ENCODE peak calls at places on chromosomes 4 and X, in nine cellular contexts. One of them, this sample, is unnamed.

GRCh38 chr4:48594185-48594584 is 104.1 kb downstream of the ZAR1 start:
- DNase-seq in neural progenitor cell: peak
- DNase-seq in MM.1S: no peak
- DNase-seq in OCI-LY7: no peak
- DNase-seq in SK-N-SH: no peak
- DNase-seq in hepatocyte: no peak
- DNase-seq in HCT116: no peak
- DNase-seq in GM23248: no peak
- DNase-seq in PC-3: no peak
- DNase-seq in this sample: peak

GRCh38 chr4:98430708-98431403 is 169.7 kb downstream of the RAP1GDS1 start:
- DNase-seq in SK-N-SH: no peak
- DNase-seq in HCT116: peak
- DNase-seq in OCI-LY7: no peak
- DNase-seq in hepatocyte: peak
- DNase-seq in PC-3: peak
- DNase-seq in neural progenitor cell: no peak
- DNase-seq in MM.1S: no peak
- DNase-seq in GM23248: peak
- DNase-seq in this sample: no peak

GRCh38 chrX:71178908-71179307 is 34.3 kb downstream of the NLGN3 start:
- DNase-seq in SK-N-SH: peak
- DNase-seq in GM23248: peak
- DNase-seq in hepatocyte: peak
- DNase-seq in neural progenitor cell: peak
- DNase-seq in OCI-LY7: peak
- DNase-seq in PC-3: peak
- DNase-seq in HCT116: peak
- DNase-seq in MM.1S: peak
- DNase-seq in this sample: peak

GRCh38 chr4:102343964-102344519 is 1.2 kb downstream of the SLC39A8 start:
- DNase-seq in HCT116: peak
- DNase-seq in OCI-LY7: peak
- DNase-seq in PC-3: peak
- DNase-seq in SK-N-SH: no peak
- DNase-seq in GM23248: no peak
- DNase-seq in neural progenitor cell: peak
- DNase-seq in MM.1S: peak
- DNase-seq in hepatocyte: peak
- DNase-seq in this sample: no peak

GRCh38 chrX:78650906-78651437 is 8.2 kb downstream of the RTL3 start:
- DNase-seq in neural progenitor cell: no peak
- DNase-seq in GM23248: peak
- DNase-seq in MM.1S: peak
- DNase-seq in hepatocyte: no peak
- DNase-seq in HCT116: no peak
- DNase-seq in PC-3: peak
- DNase-seq in OCI-LY7: no peak
- DNase-seq in SK-N-SH: no peak
- DNase-seq in this sample: peak

GRCh38 chrX:34655496-34656258 is 1.4 kb downstream of the TMEM47 start:
- DNase-seq in GM23248: peak
- DNase-seq in PC-3: no peak
- DNase-seq in OCI-LY7: no peak
- DNase-seq in SK-N-SH: no peak
- DNase-seq in hepatocyte: no peak
- DNase-seq in MM.1S: no peak
- DNase-seq in HCT116: no peak
- DNase-seq in neural progenitor cell: peak
- DNase-seq in this sample: peak

GRCh38 chrX:69016220-69016941 is 148.9 kb downstream of the PJA1 start:
- DNase-seq in neural progenitor cell: no peak
- DNase-seq in MM.1S: no peak
- DNase-seq in HCT116: no peak
- DNase-seq in PC-3: no peak
- DNase-seq in SK-N-SH: no peak
- DNase-seq in GM23248: no peak
- DNase-seq in hepatocyte: no peak
- DNase-seq in OCI-LY7: no peak
- DNase-seq in this sample: no peak

GRCh38 chr4:101274888-101275752 is 72.2 kb downstream of the PPP3CA start:
- DNase-seq in SK-N-SH: no peak
- DNase-seq in neural progenitor cell: no peak
- DNase-seq in MM.1S: no peak
- DNase-seq in GM23248: no peak
- DNase-seq in HCT116: no peak
- DNase-seq in PC-3: no peak
- DNase-seq in hepatocyte: no peak
- DNase-seq in OCI-LY7: no peak
- DNase-seq in this sample: no peak

GRCh38 chr4:153808175-153808574 is 19.3 kb upstream of the SFRP2 start:
- DNase-seq in OCI-LY7: no peak
- DNase-seq in MM.1S: no peak
- DNase-seq in SK-N-SH: no peak
- DNase-seq in neural progenitor cell: no peak
- DNase-seq in GM23248: no peak
- DNase-seq in hepatocyte: peak
- DNase-seq in HCT116: no peak
- DNase-seq in PC-3: peak
- DNase-seq in this sample: no peak

DNA sequence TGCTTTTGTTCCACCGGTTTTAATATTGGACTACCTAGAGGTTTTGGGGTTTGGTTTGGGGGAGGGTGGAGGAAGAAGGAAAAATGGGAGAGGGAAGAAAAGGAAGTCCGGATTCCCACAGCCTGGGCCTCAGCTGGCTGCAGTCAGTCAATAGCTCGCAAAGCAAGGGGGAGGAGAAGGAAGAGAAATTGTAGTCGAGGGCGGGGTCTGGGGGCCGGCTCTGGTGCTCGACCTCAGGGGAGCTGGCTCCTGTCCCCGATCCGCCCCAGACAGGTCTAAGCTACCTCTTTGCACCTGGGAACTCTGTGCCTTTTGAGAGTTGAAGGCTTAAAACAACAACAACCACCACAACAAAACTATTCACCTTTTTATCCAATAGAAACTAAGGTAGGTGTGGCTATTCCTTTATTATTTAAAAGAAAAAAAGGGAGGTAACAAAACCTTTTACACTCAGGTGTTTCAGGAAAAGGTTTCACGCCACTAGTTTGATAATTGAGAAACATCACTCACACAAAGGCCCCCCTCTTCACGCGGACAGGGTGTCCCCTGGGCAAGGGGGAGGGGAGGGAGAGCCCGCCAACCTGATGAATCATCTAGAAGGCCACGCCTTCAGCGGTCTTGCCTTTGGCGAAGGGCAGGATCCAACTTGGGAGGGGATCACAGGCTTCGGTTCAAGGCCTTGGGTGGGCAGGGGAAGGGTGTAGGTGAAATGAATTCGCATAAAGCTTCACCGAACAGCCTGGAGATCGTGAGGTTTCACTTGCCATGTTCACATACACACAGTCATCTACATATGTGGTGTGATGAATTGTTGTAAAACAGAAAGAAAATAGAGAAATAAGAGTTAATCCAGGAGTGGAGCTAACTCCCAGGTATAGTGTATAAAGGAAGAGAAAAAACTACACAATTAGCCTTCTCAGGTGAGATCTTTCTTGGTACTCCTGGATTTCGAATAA is 1.7 kb upstream of the LNX1 start:
- DNase-seq in GM23248: no peak
- DNase-seq in SK-N-SH: no peak
- DNase-seq in HCT116: no peak
- DNase-seq in MM.1S: no peak
- DNase-seq in neural progenitor cell: peak
- DNase-seq in PC-3: no peak
- DNase-seq in OCI-LY7: no peak
- DNase-seq in hepatocyte: peak
- DNase-seq in this sample: peak
- H2AFZ ChIP-seq in GM23248: no peak
- H2AFZ ChIP-seq in SK-N-SH: no peak
- H2AFZ ChIP-seq in HCT116: peak
- H2AFZ ChIP-seq in MM.1S: no peak
- H2AFZ ChIP-seq in neural progenitor cell: peak
- H2AFZ ChIP-seq in PC-3: peak
- H2AFZ ChIP-seq in OCI-LY7: no peak
- H2AFZ ChIP-seq in hepatocyte: peak
- H2AFZ ChIP-seq in this sample: no peak

GRCh38 chr4:128384765-128385164 is 97.2 kb upstream of the PGRMC2 start:
- DNase-seq in MM.1S: no peak
- DNase-seq in GM23248: no peak
- DNase-seq in neural progenitor cell: no peak
- DNase-seq in PC-3: no peak
- DNase-seq in HCT116: no peak
- DNase-seq in SK-N-SH: no peak
- DNase-seq in hepatocyte: no peak
- DNase-seq in OCI-LY7: no peak
- DNase-seq in this sample: no peak

GRCh38 chr4:128379860-128380259 is 92.2 kb upstream of the PGRMC2 start:
- DNase-seq in neural progenitor cell: peak
- DNase-seq in MM.1S: peak
- DNase-seq in SK-N-SH: peak
- DNase-seq in GM23248: peak
- DNase-seq in OCI-LY7: peak
- DNase-seq in hepatocyte: peak
- DNase-seq in HCT116: no peak
- DNase-seq in PC-3: peak
- DNase-seq in this sample: peak

GRCh38 chr4:128380306-128380705 is 92.7 kb upstream of the PGRMC2 start:
- DNase-seq in GM23248: no peak
- DNase-seq in hepatocyte: no peak
- DNase-seq in PC-3: no peak
- DNase-seq in HCT116: no peak
- DNase-seq in OCI-LY7: no peak
- DNase-seq in MM.1S: no peak
- DNase-seq in SK-N-SH: no peak
- DNase-seq in neural progenitor cell: no peak
- DNase-seq in this sample: no peak

GRCh38 chr4:128384091-128384520 is 96.5 kb upstream of the PGRMC2 start:
- DNase-seq in hepatocyte: no peak
- DNase-seq in OCI-LY7: no peak
- DNase-seq in MM.1S: no peak
- DNase-seq in GM23248: peak
- DNase-seq in SK-N-SH: no peak
- DNase-seq in PC-3: no peak
- DNase-seq in neural progenitor cell: no peak
- DNase-seq in HCT116: no peak
- DNase-seq in this sample: no peak

DNA sequence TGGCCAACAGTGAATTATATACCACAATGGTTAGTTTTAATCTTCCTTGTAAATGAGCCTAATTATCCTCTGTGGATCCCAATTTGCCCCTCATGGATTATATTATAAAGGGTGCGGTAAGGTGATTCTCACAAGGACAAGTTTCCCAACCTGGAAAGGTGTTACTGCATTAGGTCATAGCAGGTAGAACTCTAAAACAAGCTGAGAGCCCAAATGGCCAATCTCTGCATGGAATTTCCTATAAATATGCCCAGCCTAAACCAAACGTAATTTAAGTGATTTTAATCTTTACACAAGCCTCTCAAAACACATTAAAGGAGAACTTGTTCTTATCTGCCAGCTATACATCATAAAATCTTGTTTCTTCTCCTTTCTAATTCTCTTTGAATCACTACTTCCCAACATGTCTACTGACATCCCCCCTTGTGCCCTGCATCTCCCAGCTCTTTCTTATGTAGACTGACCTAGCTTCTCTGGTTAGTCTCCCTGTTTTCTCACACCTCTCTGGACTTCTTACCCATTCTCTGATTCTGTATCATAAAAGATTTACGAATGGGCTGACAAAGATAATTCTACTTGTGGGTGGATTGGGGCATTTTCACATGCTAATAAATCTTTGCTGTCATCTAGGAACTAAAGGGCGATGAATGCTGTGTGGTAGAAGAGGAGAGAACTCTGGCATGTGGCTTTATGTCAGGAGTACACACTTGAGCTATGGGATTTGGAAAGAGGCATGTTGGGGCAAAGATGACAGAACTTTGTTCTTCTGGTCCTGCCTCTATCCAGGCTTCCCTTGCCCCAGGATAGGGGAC is 94.3 kb upstream of the PGRMC2 start:
- DNase-seq in OCI-LY7: no peak
- DNase-seq in PC-3: no peak
- DNase-seq in MM.1S: no peak
- DNase-seq in SK-N-SH: no peak
- DNase-seq in HCT116: no peak
- DNase-seq in neural progenitor cell: no peak
- DNase-seq in GM23248: no peak
- DNase-seq in hepatocyte: no peak
- DNase-seq in this sample: no peak
- TF ChIP-seq EZH2phosphoT487 in OCI-LY7: no peak
- TF ChIP-seq EZH2phosphoT487 in PC-3: no peak
- TF ChIP-seq EZH2phosphoT487 in MM.1S: no peak
- TF ChIP-seq EZH2phosphoT487 in SK-N-SH: no peak
- TF ChIP-seq EZH2phosphoT487 in HCT116: no peak
- TF ChIP-seq EZH2phosphoT487 in neural progenitor cell: no peak
- TF ChIP-seq EZH2phosphoT487 in GM23248: no peak
- TF ChIP-seq EZH2phosphoT487 in hepatocyte: no peak
- TF ChIP-seq EZH2phosphoT487 in this sample: no peak

GRCh38 chr4:52721968-52722814 is 29.0 kb downstream of the ERVMER34-1 start:
- DNase-seq in OCI-LY7: peak
- DNase-seq in neural progenitor cell: peak
- DNase-seq in GM23248: peak
- DNase-seq in SK-N-SH: peak
- DNase-seq in PC-3: peak
- DNase-seq in hepatocyte: peak
- DNase-seq in MM.1S: peak
- DNase-seq in HCT116: peak
- DNase-seq in this sample: peak
- H2AFZ ChIP-seq in OCI-LY7: peak
- H2AFZ ChIP-seq in neural progenitor cell: peak
- H2AFZ ChIP-seq in GM23248: peak
- H2AFZ ChIP-seq in SK-N-SH: peak
- H2AFZ ChIP-seq in PC-3: peak
- H2AFZ ChIP-seq in hepatocyte: peak
- H2AFZ ChIP-seq in MM.1S: peak
- H2AFZ ChIP-seq in HCT116: no peak
- H2AFZ ChIP-seq in this sample: no peak

GRCh38 chrX:143661286-143661685 is 25.4 kb upstream of the SLITRK4 start:
- DNase-seq in neural progenitor cell: peak
- DNase-seq in MM.1S: no peak
- DNase-seq in PC-3: no peak
- DNase-seq in GM23248: no peak
- DNase-seq in HCT116: no peak
- DNase-seq in OCI-LY7: no peak
- DNase-seq in hepatocyte: peak
- DNase-seq in SK-N-SH: no peak
- DNase-seq in this sample: no peak
- TF ChIP-seq EZH2phosphoT487 in neural progenitor cell: no peak
- TF ChIP-seq EZH2phosphoT487 in MM.1S: no peak
- TF ChIP-seq EZH2phosphoT487 in PC-3: no peak
- TF ChIP-seq EZH2phosphoT487 in GM23248: no peak
- TF ChIP-seq EZH2phosphoT487 in HCT116: no peak
- TF ChIP-seq EZH2phosphoT487 in OCI-LY7: no peak
- TF ChIP-seq EZH2phosphoT487 in hepatocyte: no peak
- TF ChIP-seq EZH2phosphoT487 in SK-N-SH: no peak
- TF ChIP-seq EZH2phosphoT487 in this sample: no peak

DNA sequence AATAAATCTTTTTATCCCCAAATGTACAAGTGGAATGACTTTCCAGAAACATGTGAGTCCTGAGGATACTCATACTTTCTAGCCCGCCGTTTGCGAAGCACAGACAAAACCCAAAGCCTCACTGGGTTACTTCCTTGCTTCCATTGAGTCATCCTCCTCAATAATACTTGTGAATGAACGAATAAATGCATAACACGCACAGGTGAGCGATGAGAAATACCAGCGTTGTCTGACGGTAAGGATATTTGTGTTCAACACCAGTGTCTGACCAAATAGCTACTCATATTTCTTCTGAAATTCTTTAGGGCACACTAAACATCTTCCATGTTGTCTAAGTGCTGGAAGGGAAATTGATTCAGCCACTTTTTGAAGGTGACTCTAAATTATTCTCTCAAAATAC is 36.0 kb downstream of the CCNG2 start:
- DNase-seq in SK-N-SH: no peak
- DNase-seq in HCT116: no peak
- DNase-seq in PC-3: no peak
- DNase-seq in GM23248: no peak
- DNase-seq in hepatocyte: no peak
- DNase-seq in MM.1S: no peak
- DNase-seq in OCI-LY7: no peak
- DNase-seq in neural progenitor cell: no peak
- DNase-seq in this sample: no peak
- H2AFZ ChIP-seq in SK-N-SH: no peak
- H2AFZ ChIP-seq in HCT116: no peak
- H2AFZ ChIP-seq in PC-3: no peak
- H2AFZ ChIP-seq in GM23248: no peak
- H2AFZ ChIP-seq in hepatocyte: no peak
- H2AFZ ChIP-seq in MM.1S: peak
- H2AFZ ChIP-seq in OCI-LY7: peak
- H2AFZ ChIP-seq in neural progenitor cell: no peak
- H2AFZ ChIP-seq in this sample: peak

This sample was measured in GM23338.